ENCODE peak calls at places on chromosomes 13 and 19, in five cellular contexts. F, S, X, L and Q are unnamed samples.

GRCh38 chr13:59829690-59830089 is 334.0 kb downstream of the DIAPH3 start:
- DNase-seq in F (no peak), S (no peak), X (no peak), L (no peak), Q (no peak)

GRCh38 chr19:33714149-33714548 is 82.5 kb upstream of the KCTD15 start:
- DNase-seq in F (no peak), S (no peak), X (no peak), L (no peak), Q (no peak)

GRCh38 chr13:93169980-93170379 is 56.6 kb upstream of the GPC6 start:
- DNase-seq in F (no peak), S (no peak), X (peak; percentile 95), L (no peak), Q (no peak)

GRCh38 chr19:23916991-23917390 is 2.3 kb downstream of the ZNF726 start:
- DNase-seq in F (no peak), S (no peak), X (no peak), L (no peak), Q (no peak)

GRCh38 chr13:52195052-52195837 is 35.8 kb upstream of the NEK3 start:
- DNase-seq in F (peak; percentile 33), S (peak; percentile 44), X (no peak), L (no peak), Q (no peak)

GRCh38 chr13:92657565-92657964 is 569.0 kb upstream of the GPC6 start:
- DNase-seq in F (no peak), S (no peak), X (peak; percentile 28), L (no peak), Q (no peak)

GRCh38 chr13:108962652-108963051 is 333.2 kb downstream of the MYO16 start:
- DNase-seq in F (no peak), S (no peak), X (no peak), L (no peak), Q (no peak)

GRCh38 chr19:860481-861098 is 1.1 kb downstream of the CFD start:
- DNase-seq in F (peak; percentile 32), S (peak; percentile 84), X (no peak), L (no peak), Q (no peak)

GRCh38 chr13:90201198-90201597 is 1146.3 kb upstream of the MIR17HG start:
- DNase-seq in F (no peak), S (no peak), X (no peak), L (no peak), Q (no peak)

GRCh38 chr19:33071887-33072286 is 7.2 kb upstream of the RHPN2 start:
- DNase-seq in F (no peak), S (no peak), X (no peak), L (no peak), Q (no peak)

GRCh38 chr19:57537953-57538547 is 10.9 kb downstream of the ZNF549 start:
- DNase-seq in F (no peak), S (no peak), X (no peak), L (no peak), Q (no peak)

GRCh38 chr19:15634105-15634504 is 6.6 kb upstream of the CYP4F3 start:
- DNase-seq in F (no peak), S (no peak), X (no peak), L (no peak), Q (no peak)

GRCh38 chr13:51305558-51305957 is 33.9 kb upstream of the SERPINE3 start:
- DNase-seq in F (no peak), S (no peak), X (no peak), L (no peak), Q (no peak)

GRCh38 chr19:39515551-39516191 is 732 bp downstream of the SELENOV start:
- DNase-seq in F (no peak), S (no peak), X (no peak), L (no peak), Q (no peak)

GRCh38 chr13:37357548-37357947 is 241.0 kb downstream of the POSTN start:
- DNase-seq in F (no peak), S (no peak), X (no peak), L (no peak), Q (no peak)

GRCh38 chr13:49641810-49642291 is 13.5 kb downstream of the ARL11 start:
- DNase-seq in F (no peak), S (no peak), X (peak; percentile 72), L (no peak), Q (no peak)

GRCh38 chr19:1102407-1103106 is 1.2 kb upstream of the GPX4 start:
- DNase-seq in F (no peak), S (no peak), X (peak; percentile 98), L (no peak), Q (no peak)

GRCh38 chr13:92994056-92994455 is 232.6 kb upstream of the GPC6 start:
- DNase-seq in F (no peak), S (no peak), X (peak; percentile 42), L (no peak), Q (no peak)

GRCh38 chr19:58356236-58356970 is 3.1 kb upstream of the A1BG start:
- DNase-seq in F (no peak), S (no peak), X (no peak), L (no peak), Q (no peak)

GRCh38 chr13:51625555-51626345 is 41.5 kb downstream of the WDFY2 start:
- DNase-seq in F (no peak), S (no peak), X (no peak), L (no peak), Q (no peak)

GRCh38 chr13:53165201-53165600 is 136.6 kb downstream of the OLFM4 start:
- DNase-seq in F (no peak), S (no peak), X (no peak), L (no peak), Q (no peak)

GRCh38 chr13:63741029-63741813 is 2325.6 kb upstream of the PCDH20 start:
- DNase-seq in F (no peak), S (no peak), X (no peak), L (no peak), Q (no peak)

GRCh38 chr19:4380254-4380727 is 20.1 kb downstream of the SH3GL1 start:
- DNase-seq in F (peak; percentile 36), S (no peak), X (no peak), L (no peak), Q (no peak)

GRCh38 chr19:18253716-18254115 is 20.5 kb downstream of the IQCN start:
- DNase-seq in F (no peak), S (no peak), X (no peak), L (no peak), Q (no peak)

GRCh38 chr13:88189724-88190123 is 518.6 kb downstream of the SLITRK5 start:
- DNase-seq in F (no peak), S (no peak), X (no peak), L (no peak), Q (no peak)

GRCh38 chr19:41325947-41326706 is 16.2 kb downstream of the CCDC97 start:
- DNase-seq in F (no peak), S (peak; percentile 66), X (peak; percentile 68), L (no peak), Q (no peak)

GRCh38 chr13:57408312-57408711 is 223.2 kb upstream of the PCDH17 start:
- DNase-seq in F (no peak), S (no peak), X (no peak), L (no peak), Q (no peak)

GRCh38 chr13:113151745-113152707 is 6.4 kb upstream of the PROZ start:
- DNase-seq in F (no peak), S (no peak), X (no peak), L (no peak), Q (no peak)

GRCh38 chr13:32092471-32092870 is 60.9 kb downstream of the FRY start:
- DNase-seq in F (no peak), S (no peak), X (no peak), L (no peak), Q (no peak)

GRCh38 chr13:97257228-97257755 is 35.2 kb downstream of the MBNL2 start:
- DNase-seq in F (no peak), S (no peak), X (no peak), L (no peak), Q (no peak)

GRCh38 chr19:31496076-31496475 is 146.8 kb upstream of the TSHZ3 start:
- DNase-seq in F (no peak), S (no peak), X (no peak), L (no peak), Q (no peak)

GRCh38 chr19:28737021-28737525 is 475.9 kb downstream of the UQCRFS1 start:
- DNase-seq in F (no peak), S (no peak), X (no peak), L (no peak), Q (no peak)